ENCODE peak calls at places on chromosomes 11 and 22, in four cellular contexts. L, R, Y and I are unnamed samples.

GRCh38 chr22:44193537-44193896 is 12.8 kb downstream of the PARVG start:
- DNase-seq in L (no peak), R (no peak), Y (no peak), I (no peak)

GRCh38 chr11:17915500-17916143 is 97.2 kb downstream of the SERGEF start:
- DNase-seq in L (no peak), R (no peak), Y (no peak), I (no peak)

GRCh38 chr22:49196046-49196511 is 631.6 kb downstream of the BRD1 start:
- DNase-seq in L (no peak), R (no peak), Y (no peak), I (no peak)

GRCh38 chr22:29044657-29045176 is 16.9 kb downstream of the C22orf31 start:
- DNase-seq in L (no peak), R (no peak), Y (no peak), I (no peak)

GRCh38 chr11:96704847-96705246 is 315.0 kb downstream of the JRKL start:
- DNase-seq in L (no peak), R (no peak), Y (no peak), I (no peak)

GRCh38 chr11:57643802-57644201 is 5.9 kb downstream of the YPEL4 start:
- DNase-seq in L (no peak), R (no peak), Y (no peak), I (no peak)

GRCh38 chr11:31141804-31142203 is 227.7 kb downstream of the DCDC1 start:
- DNase-seq in L (no peak), R (no peak), Y (no peak), I (no peak)

GRCh38 chr22:45686842-45687241 is 15.2 kb downstream of the ATXN10 start:
- DNase-seq in L (no peak), R (no peak), Y (no peak), I (no peak)

GRCh38 chr11:62726156-62727006 is 876 bp downstream of the HNRNPUL2 start:
- DNase-seq in L (no peak), R (no peak), Y (no peak), I (peak; percentile 86)

GRCh38 chr22:23743303-23743705 is 7.6 kb downstream of the ZNF70 start:
- DNase-seq in L (no peak), R (no peak), Y (no peak), I (no peak)

GRCh38 chr11:86749861-86750401 is 50.4 kb upstream of the PRSS23 start:
- DNase-seq in L (no peak), R (no peak), Y (no peak), I (no peak)

GRCh38 chr11:36622431-36623136 is 24.5 kb upstream of the RAG2 start:
- DNase-seq in L (peak; percentile 40), R (peak; percentile 13), Y (peak; percentile 7), I (no peak)

GRCh38 chr11:65251476-65251875 is 10.3 kb upstream of the POLA2 start:
- DNase-seq in L (no peak), R (no peak), Y (no peak), I (no peak)

GRCh38 chr11:78940500-78941225 is 366.0 kb upstream of the NARS2 start:
- DNase-seq in L (no peak), R (no peak), Y (no peak), I (no peak)

GRCh38 chr11:5508605-5509004 is 1.2 kb downstream of the UBQLN3 start:
- DNase-seq in L (no peak), R (no peak), Y (no peak), I (no peak)

GRCh38 chr11:64451856-64452255 is 92.9 kb downstream of the RPS6KA4 start:
- DNase-seq in L (no peak), R (no peak), Y (no peak), I (no peak)

GRCh38 chr11:1458340-1459218 is 28.0 kb downstream of the MOB2 start:
- DNase-seq in L (peak; percentile 55), R (no peak), Y (no peak), I (no peak)

GRCh38 chr22:19693581-19693980 is 20.7 kb upstream of the SEPTIN5 start:
- DNase-seq in L (no peak), R (no peak), Y (no peak), I (peak; percentile 74)

GRCh38 chr11:36231300-36231699 is 57.9 kb downstream of the COMMD9 start:
- DNase-seq in L (no peak), R (no peak), Y (no peak), I (no peak)

GRCh38 chr11:76709756-76710155 is 39.2 kb upstream of the LRRC32 start:
- DNase-seq in L (no peak), R (no peak), Y (no peak), I (no peak)

GRCh38 chr11:32178692-32179091 is 87.8 kb downstream of the RCN1 start:
- DNase-seq in L (no peak), R (no peak), Y (no peak), I (no peak)

GRCh38 chr11:3091081-3091845 is 34.0 kb upstream of the CARS1 start:
- DNase-seq in L (no peak), R (no peak), Y (no peak), I (peak; percentile 81)

GRCh38 chr11:108926522-108927380 is 261.9 kb downstream of the DDX10 start:
- DNase-seq in L (no peak), R (no peak), Y (no peak), I (no peak)

GRCh38 chr22:50584106-50585096 is 1.8 kb upstream of the CHKB start:
- DNase-seq in L (no peak), R (no peak), Y (no peak), I (peak; percentile 22)

GRCh38 chr11:5486003-5486402 is 2.5 kb upstream of the OR52D1 start:
- DNase-seq in L (no peak), R (no peak), Y (no peak), I (no peak)

GRCh38 chr22:38957046-38957770 is at the start of gene APOBEC3A:
- DNase-seq in L (peak; percentile 39), R (no peak), Y (no peak), I (peak; percentile 65)

GRCh38 chr22:46791201-46791731 is 28.8 kb downstream of the TBC1D22A start:
- DNase-seq in L (no peak), R (peak; percentile 60), Y (no peak), I (no peak)

GRCh38 chr11:24560324-24560723 is 63.5 kb downstream of the LUZP2 start:
- DNase-seq in L (no peak), R (no peak), Y (no peak), I (no peak)

GRCh38 chr22:41237707-41238569 is 2.8 kb downstream of the CHADL start:
- DNase-seq in L (no peak), R (peak; percentile 95), Y (no peak), I (no peak)
- TF ChIP-seq CTCF in L (no peak), R (peak; percentile 90), Y (peak; percentile 80), I (peak; percentile 71)

DNA sequence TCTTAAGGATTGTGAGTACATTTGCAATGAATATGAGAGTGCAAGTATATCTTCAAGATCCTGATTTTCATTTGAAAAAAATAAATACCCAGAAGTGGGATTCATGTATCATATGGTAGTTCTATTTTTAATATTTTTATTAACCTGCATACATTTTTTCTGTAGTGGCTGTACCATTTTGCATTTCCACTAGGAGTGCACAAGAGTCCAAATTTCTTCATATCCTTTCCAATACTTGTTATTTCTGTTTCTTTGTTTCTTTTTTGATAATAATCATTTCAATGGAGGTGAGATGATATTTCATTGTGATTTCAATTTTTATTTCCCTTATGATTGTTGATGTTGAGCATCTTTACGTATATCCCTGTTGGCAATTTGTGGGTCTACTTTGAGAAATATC is 759.8 kb upstream of the CNTN5 start:
- DNase-seq in L (no peak), R (no peak), Y (no peak), I (no peak)
- TF ChIP-seq CTCF in L (no peak), R (no peak), Y (peak; percentile 34), I (peak; percentile 61)

GRCh38 chr22:48070760-48071159 is 1308.3 kb downstream of the TBC1D22A start:
- DNase-seq in L (no peak), R (no peak), Y (no peak), I (no peak)
- TF ChIP-seq CTCF in L (no peak), R (no peak), Y (no peak), I (no peak)

GRCh38 chr11:14775897-14776296 is 116.1 kb downstream of the CYP2R1 start:
- DNase-seq in L (no peak), R (no peak), Y (no peak), I (no peak)

GRCh38 chr11:14768789-14769188 is 123.2 kb downstream of the CYP2R1 start:
- DNase-seq in L (no peak), R (peak; percentile 17), Y (no peak), I (no peak)

GRCh38 chr11:14774738-14775137 is 117.3 kb downstream of the CYP2R1 start:
- DNase-seq in L (no peak), R (no peak), Y (no peak), I (no peak)

GRCh38 chr11:14773755-14774154 is 118.3 kb downstream of the CYP2R1 start:
- DNase-seq in L (peak; percentile 27), R (no peak), Y (no peak), I (no peak)
- TF ChIP-seq CTCF in L (no peak), R (no peak), Y (peak; percentile 40), I (peak; percentile 57)

GRCh38 chr11:114110123-114110522 is 50.6 kb downstream of the ZBTB16 start:
- DNase-seq in L (no peak), R (no peak), Y (no peak), I (no peak)

GRCh38 chr11:114109206-114110090 is 49.9 kb downstream of the ZBTB16 start:
- DNase-seq in L (no peak), R (no peak), Y (no peak), I (no peak)

GRCh38 chr11:114108501-114109205 is 49.1 kb downstream of the ZBTB16 start:
- DNase-seq in L (no peak), R (no peak), Y (no peak), I (no peak)

GRCh38 chr11:114110948-114111347 is 51.4 kb downstream of the ZBTB16 start:
- DNase-seq in L (no peak), R (no peak), Y (no peak), I (no peak)

GRCh38 chr11:114111369-114112042 is 52.0 kb downstream of the ZBTB16 start:
- DNase-seq in L (no peak), R (no peak), Y (no peak), I (no peak)
- TF ChIP-seq CTCF in L (no peak), R (no peak), Y (no peak), I (peak; percentile 36)

GRCh38 chr22:21623402-21623970 is 6.3 kb downstream of the YDJC start:
- DNase-seq in L (no peak), R (no peak), Y (no peak), I (no peak)

GRCh38 chr22:21624120-21624879 is 5.5 kb downstream of the YDJC start:
- DNase-seq in L (peak; percentile 31), R (no peak), Y (no peak), I (no peak)

GRCh38 chr22:21621891-21622623 is 7.8 kb downstream of the YDJC start:
- DNase-seq in L (no peak), R (no peak), Y (no peak), I (no peak)

GRCh38 chr22:21622624-21623401 is 7.0 kb downstream of the YDJC start:
- DNase-seq in L (no peak), R (no peak), Y (no peak), I (no peak)

DNA sequence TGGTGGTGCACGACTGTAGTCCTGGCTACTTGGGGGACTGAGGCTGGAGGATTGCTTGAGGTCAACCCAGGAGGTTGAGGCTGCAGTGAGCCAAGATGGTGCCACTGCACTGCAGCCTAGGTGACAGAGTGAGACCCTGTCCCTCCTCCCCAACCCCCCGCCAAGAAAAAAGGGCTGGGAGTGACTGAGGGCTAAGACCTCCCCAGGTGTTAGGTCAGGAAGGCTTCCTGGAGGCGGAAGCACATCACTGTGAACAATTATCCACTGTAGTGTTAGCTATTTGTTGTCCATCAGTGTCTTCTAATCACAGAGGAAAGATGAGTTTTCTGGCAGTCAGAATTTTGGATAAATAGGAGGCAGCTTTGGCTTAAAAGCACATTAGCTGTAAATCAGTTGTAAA is 8.8 kb downstream of the YDJC start:
- DNase-seq in L (no peak), R (no peak), Y (no peak), I (no peak)
- TF ChIP-seq CTCF in L (no peak), R (no peak), Y (no peak), I (no peak)

GRCh38 chr11:9363954-9364912 is 20.2 kb upstream of the IPO7 start:
- DNase-seq in L (peak; percentile 99), R (peak; percentile 91), Y (peak; percentile 95), I (peak; percentile 97)
- TF ChIP-seq CTCF in L (no peak), R (no peak), Y (no peak), I (peak; percentile 20)